ENCODE peak calls at places on chromosomes 5 and 9, in four cellular contexts. I is stimulated activated naive B cell treated with anti-CD40 and anti-IgM and Interleukin-4, amounts not matched to agents 10 μg/mL and 1 μg/mL and 100 μg/mL, for 72 hours; K is stimulated activated CD8-positive, alpha-beta memory T cell treated with anti-CD3 and anti-CD28 coated beads, Interleukin-2, amount 100 ng/mL, for 48 hours; P is GM12892. C is an unnamed sample.

GRCh38 chr9:93028448-93029006 is 30.0 kb upstream of the SUSD3 start:
- DNase-seq in I (peak; percentile 48), K (no peak), P (no peak), C (peak; percentile 55)

GRCh38 chr9:82334286-82334685 is 345.7 kb downstream of the SPATA31D1 start:
- DNase-seq in I (no peak), K (no peak), P (no peak), C (no peak)

GRCh38 chr9:136643596-136644342 is 18.9 kb upstream of the EGFL7 start:
- DNase-seq in I (no peak), K (no peak), P (no peak), C (no peak)

GRCh38 chr5:116497648-116498047 is 77.0 kb downstream of the SEMA6A start:
- DNase-seq in I (no peak), K (no peak), P (no peak), C (no peak)

GRCh38 chr9:108526518-108526917 is 329.3 kb downstream of the ACTL7B start:
- DNase-seq in I (no peak), K (no peak), P (no peak), C (no peak)

GRCh38 chr5:77208507-77209163 is 1.8 kb upstream of the PDE8B start:
- DNase-seq in I (no peak), K (no peak), P (no peak), C (no peak)

GRCh38 chr5:145991044-145991575 is 54.7 kb downstream of the SH3RF2 start:
- DNase-seq in I (no peak), K (no peak), P (no peak), C (no peak)

GRCh38 chr5:57698785-57699184 is 216.2 kb upstream of the ACTBL2 start:
- DNase-seq in I (no peak), K (no peak), P (no peak), C (no peak)

GRCh38 chr9:72586388-72587160 is 65.2 kb downstream of the TMC1 start:
- DNase-seq in I (no peak), K (no peak), P (no peak), C (no peak)

GRCh38 chr5:36070687-36071571 is 4.2 kb upstream of the UGT3A2 start:
- DNase-seq in I (no peak), K (no peak), P (no peak), C (no peak)

GRCh38 chr5:150108711-150109605 is 22.6 kb upstream of the CSF1R start:
- DNase-seq in I (no peak), K (no peak), P (no peak), C (no peak)

GRCh38 chr5:179318193-179318955 is 26.9 kb downstream of the ADAMTS2 start:
- DNase-seq in I (no peak), K (no peak), P (no peak), C (no peak)

GRCh38 chr9:37508834-37509206 is 23.1 kb downstream of the POLR1E start:
- DNase-seq in I (no peak), K (no peak), P (no peak), C (no peak)

GRCh38 chr9:136309101-136309801 is 5.4 kb upstream of the CCDC187 start:
- DNase-seq in I (peak; percentile 44), K (no peak), P (no peak), C (no peak)

GRCh38 chr9:124695280-124695890 is 75.7 kb downstream of the NR6A1 start:
- DNase-seq in I (no peak), K (no peak), P (no peak), C (no peak)

GRCh38 chr5:24899180-24899579 is 254.4 kb upstream of the CDH10 start:
- DNase-seq in I (no peak), K (no peak), P (no peak), C (no peak)

C was measured in T-helper 9 cell.